ENCODE peak calls at places on chromosomes 11 and 22, in ten cellular contexts. One of them, this sample, is unnamed.

GRCh38 chr22:23826510-23827350 is 12.1 kb downstream of the DERL3 start:
- DNase-seq in left cardiac atrium: peak
- DNase-seq in EH: peak
- DNase-seq in ovary: no peak
- DNase-seq in kidney glomerular epithelial cell: no peak
- DNase-seq in stimulated activated CD8-positive, alpha-beta memory T cell treated with anti-CD3 and anti-CD28 coated beads, Interleukin-15, amount 100 ng/mL, for 24 hours: no peak
- DNase-seq in CD4-positive, CD25-positive, alpha-beta regulatory T cell: no peak
- DNase-seq in AG09319: no peak
- DNase-seq in body of pancreas: no peak
- DNase-seq in NCI-H2227 treated with DMSO at 0.1 percent for 48 hours: peak
- DNase-seq in this sample: no peak

GRCh38 chr11:134951305-134951700 is 539.3 kb upstream of the B3GAT1 start:
- DNase-seq in ovary: no peak
- DNase-seq in stimulated activated CD8-positive, alpha-beta memory T cell treated with anti-CD3 and anti-CD28 coated beads, Interleukin-15, amount 100 ng/mL, for 24 hours: no peak
- DNase-seq in AG09319: no peak
- DNase-seq in kidney glomerular epithelial cell: peak
- DNase-seq in EH: peak
- DNase-seq in body of pancreas: no peak
- DNase-seq in NCI-H2227 treated with DMSO at 0.1 percent for 48 hours: no peak
- DNase-seq in left cardiac atrium: no peak
- DNase-seq in CD4-positive, CD25-positive, alpha-beta regulatory T cell: no peak
- DNase-seq in this sample: no peak

GRCh38 chr11:110984147-110984546 is 261.4 kb upstream of the POU2AF2 start:
- DNase-seq in stimulated activated CD8-positive, alpha-beta memory T cell treated with anti-CD3 and anti-CD28 coated beads, Interleukin-15, amount 100 ng/mL, for 24 hours: no peak
- DNase-seq in body of pancreas: no peak
- DNase-seq in AG09319: no peak
- DNase-seq in ovary: no peak
- DNase-seq in kidney glomerular epithelial cell: peak
- DNase-seq in CD4-positive, CD25-positive, alpha-beta regulatory T cell: no peak
- DNase-seq in EH: peak
- DNase-seq in NCI-H2227 treated with DMSO at 0.1 percent for 48 hours: no peak
- DNase-seq in left cardiac atrium: no peak
- DNase-seq in this sample: no peak

GRCh38 chr11:73227571-73228211 is 9.6 kb downstream of the P2RY2 start:
- DNase-seq in EH: no peak
- DNase-seq in AG09319: no peak
- DNase-seq in NCI-H2227 treated with DMSO at 0.1 percent for 48 hours: no peak
- DNase-seq in kidney glomerular epithelial cell: no peak
- DNase-seq in left cardiac atrium: no peak
- DNase-seq in CD4-positive, CD25-positive, alpha-beta regulatory T cell: no peak
- DNase-seq in stimulated activated CD8-positive, alpha-beta memory T cell treated with anti-CD3 and anti-CD28 coated beads, Interleukin-15, amount 100 ng/mL, for 24 hours: no peak
- DNase-seq in body of pancreas: peak
- DNase-seq in ovary: no peak
- DNase-seq in this sample: peak

GRCh38 chr11:3163241-3163981 is 1.7 kb downstream of the OSBPL5 start:
- DNase-seq in kidney glomerular epithelial cell: no peak
- DNase-seq in ovary: peak
- DNase-seq in CD4-positive, CD25-positive, alpha-beta regulatory T cell: no peak
- DNase-seq in NCI-H2227 treated with DMSO at 0.1 percent for 48 hours: no peak
- DNase-seq in stimulated activated CD8-positive, alpha-beta memory T cell treated with anti-CD3 and anti-CD28 coated beads, Interleukin-15, amount 100 ng/mL, for 24 hours: no peak
- DNase-seq in AG09319: no peak
- DNase-seq in body of pancreas: peak
- DNase-seq in left cardiac atrium: peak
- DNase-seq in EH: peak
- DNase-seq in this sample: no peak

GRCh38 chr22:40482391-40482790 is 112.0 kb downstream of the SGSM3 start:
- DNase-seq in EH: peak
- DNase-seq in NCI-H2227 treated with DMSO at 0.1 percent for 48 hours: no peak
- DNase-seq in kidney glomerular epithelial cell: no peak
- DNase-seq in stimulated activated CD8-positive, alpha-beta memory T cell treated with anti-CD3 and anti-CD28 coated beads, Interleukin-15, amount 100 ng/mL, for 24 hours: no peak
- DNase-seq in AG09319: no peak
- DNase-seq in ovary: no peak
- DNase-seq in CD4-positive, CD25-positive, alpha-beta regulatory T cell: no peak
- DNase-seq in left cardiac atrium: no peak
- DNase-seq in body of pancreas: no peak
- DNase-seq in this sample: no peak

GRCh38 chr11:114195981-114196731 is 100.0 kb upstream of the NNMT start:
- DNase-seq in stimulated activated CD8-positive, alpha-beta memory T cell treated with anti-CD3 and anti-CD28 coated beads, Interleukin-15, amount 100 ng/mL, for 24 hours: no peak
- DNase-seq in EH: no peak
- DNase-seq in NCI-H2227 treated with DMSO at 0.1 percent for 48 hours: no peak
- DNase-seq in AG09319: no peak
- DNase-seq in kidney glomerular epithelial cell: no peak
- DNase-seq in CD4-positive, CD25-positive, alpha-beta regulatory T cell: no peak
- DNase-seq in body of pancreas: peak
- DNase-seq in left cardiac atrium: no peak
- DNase-seq in ovary: no peak
- DNase-seq in this sample: no peak

GRCh38 chr22:42949159-42949558 is 65.8 kb downstream of the PACSIN2 start:
- DNase-seq in stimulated activated CD8-positive, alpha-beta memory T cell treated with anti-CD3 and anti-CD28 coated beads, Interleukin-15, amount 100 ng/mL, for 24 hours: no peak
- DNase-seq in ovary: no peak
- DNase-seq in kidney glomerular epithelial cell: peak
- DNase-seq in AG09319: no peak
- DNase-seq in NCI-H2227 treated with DMSO at 0.1 percent for 48 hours: no peak
- DNase-seq in left cardiac atrium: no peak
- DNase-seq in EH: peak
- DNase-seq in body of pancreas: no peak
- DNase-seq in CD4-positive, CD25-positive, alpha-beta regulatory T cell: no peak
- DNase-seq in this sample: no peak

GRCh38 chr11:46386005-46386331 is 4.5 kb downstream of the MDK start:
- DNase-seq in AG09319: no peak
- DNase-seq in stimulated activated CD8-positive, alpha-beta memory T cell treated with anti-CD3 and anti-CD28 coated beads, Interleukin-15, amount 100 ng/mL, for 24 hours: no peak
- DNase-seq in left cardiac atrium: no peak
- DNase-seq in ovary: no peak
- DNase-seq in CD4-positive, CD25-positive, alpha-beta regulatory T cell: no peak
- DNase-seq in kidney glomerular epithelial cell: no peak
- DNase-seq in NCI-H2227 treated with DMSO at 0.1 percent for 48 hours: no peak
- DNase-seq in EH: no peak
- DNase-seq in body of pancreas: no peak
- DNase-seq in this sample: no peak

GRCh38 chr11:62599909-62600308 is 1.8 kb downstream of the MTA2 start:
- DNase-seq in left cardiac atrium: no peak
- DNase-seq in stimulated activated CD8-positive, alpha-beta memory T cell treated with anti-CD3 and anti-CD28 coated beads, Interleukin-15, amount 100 ng/mL, for 24 hours: no peak
- DNase-seq in CD4-positive, CD25-positive, alpha-beta regulatory T cell: no peak
- DNase-seq in kidney glomerular epithelial cell: no peak
- DNase-seq in AG09319: no peak
- DNase-seq in EH: no peak
- DNase-seq in NCI-H2227 treated with DMSO at 0.1 percent for 48 hours: no peak
- DNase-seq in ovary: no peak
- DNase-seq in body of pancreas: no peak
- DNase-seq in this sample: no peak

GRCh38 chr11:77669848-77670511 is 32.4 kb upstream of the CLNS1A start:
- DNase-seq in kidney glomerular epithelial cell: peak
- DNase-seq in ovary: no peak
- DNase-seq in body of pancreas: no peak
- DNase-seq in stimulated activated CD8-positive, alpha-beta memory T cell treated with anti-CD3 and anti-CD28 coated beads, Interleukin-15, amount 100 ng/mL, for 24 hours: no peak
- DNase-seq in AG09319: no peak
- DNase-seq in left cardiac atrium: no peak
- DNase-seq in NCI-H2227 treated with DMSO at 0.1 percent for 48 hours: no peak
- DNase-seq in CD4-positive, CD25-positive, alpha-beta regulatory T cell: no peak
- DNase-seq in EH: peak
- DNase-seq in this sample: no peak